ENCODE peak calls at places on chromosome 21, in four cellular contexts. Y, I, S and R are unnamed samples.

GRCh38 chr21:36513430-36513829 is 33.5 kb upstream of the CLDN14 start:
- DNase-seq in S (no peak), I (no peak), Y (no peak), R (no peak)

GRCh38 chr21:33569986-33570385 is 18.5 kb downstream of the DONSON start:
- DNase-seq in Y (no peak), S (no peak), I (no peak), R (no peak)

GRCh38 chr21:36744560-36745231 is 45.8 kb downstream of the SIM2 start:
- DNase-seq in Y (no peak), S (no peak), I (no peak), R (no peak)

GRCh38 chr21:15999741-16000140 is 270.0 kb downstream of the USP25 start:
- DNase-seq in Y (no peak), I (no peak), S (no peak), R (no peak)

GRCh38 chr21:35738342-35738961 is 321.9 kb downstream of the SETD4 start:
- DNase-seq in Y (no peak), S (no peak), I (no peak), R (no peak)

GRCh38 chr21:36207577-36208320 is 51.1 kb downstream of the DOP1B start:
- DNase-seq in S (no peak), Y (no peak), I (no peak), R (no peak)

GRCh38 chr21:36909901-36910561 is 56.4 kb downstream of the HLCS start:
- DNase-seq in I (no peak), Y (no peak), S (peak; percentile 21), R (no peak)

GRCh38 chr21:15751037-15751436 is 21.3 kb downstream of the USP25 start:
- DNase-seq in Y (no peak), S (no peak), I (no peak), R (no peak)

GRCh38 chr21:33976980-33977720 is 61.5 kb upstream of the ATP5PO start:
- DNase-seq in I (peak; percentile 13), S (peak; percentile 8), Y (no peak), R (no peak)

GRCh38 chr21:33360281-33360680 is 35.5 kb downstream of the IFNAR1 start:
- DNase-seq in Y (no peak), I (no peak), S (no peak), R (no peak)

GRCh38 chr21:21279193-21279901 is 281.1 kb downstream of the NCAM2 start:
- DNase-seq in S (no peak), Y (no peak), I (no peak), R (no peak)

DNA sequence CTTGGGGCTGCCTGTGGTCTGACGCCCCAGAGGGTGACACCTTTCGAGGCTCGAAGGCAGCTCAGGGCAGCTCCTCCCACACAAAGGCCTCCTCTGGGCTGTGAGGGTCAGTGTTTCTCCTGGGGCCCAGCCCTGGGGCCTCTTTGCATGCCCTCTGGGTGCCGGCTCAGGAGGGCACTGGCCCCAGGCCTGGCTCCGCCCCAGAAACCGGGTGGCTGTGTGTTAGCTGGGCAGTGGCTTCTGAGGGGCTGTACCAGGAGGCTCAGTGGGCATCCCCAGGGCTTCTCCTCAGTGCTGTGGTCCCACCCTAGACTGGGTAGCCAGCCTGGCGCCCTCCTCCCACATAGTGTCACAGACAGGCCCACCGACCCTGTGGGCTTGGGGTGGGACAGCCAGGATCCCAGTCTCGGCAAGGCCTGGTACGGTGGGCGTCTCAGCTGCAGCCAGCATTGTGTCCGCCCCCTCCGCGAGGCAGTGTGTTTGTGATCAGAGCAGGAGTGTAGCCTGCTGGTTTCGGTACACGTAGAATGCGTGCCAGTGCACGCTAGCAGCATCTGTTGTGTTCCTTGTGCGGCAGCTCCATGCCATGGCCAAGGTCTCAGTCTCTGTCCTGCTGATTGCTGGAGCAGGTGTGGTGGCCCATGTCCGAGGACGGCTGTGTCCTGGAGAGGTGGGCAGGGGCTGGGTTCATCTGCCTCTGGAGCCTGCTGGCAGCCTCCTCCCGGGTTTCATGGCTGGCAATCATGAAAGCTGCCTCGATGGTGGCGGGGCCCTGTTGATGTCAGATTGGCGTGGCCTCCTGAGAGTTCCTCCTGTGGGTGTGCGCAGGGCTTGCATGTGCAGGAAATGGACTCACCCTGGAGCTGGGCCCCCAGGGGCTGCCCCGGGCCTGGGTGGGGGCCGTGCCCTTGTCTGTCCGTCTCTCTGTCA is 28.0 kb downstream of the RRP1 start:
- DNase-seq in Y (no peak), S (no peak), I (no peak), R (no peak)
- TF ChIP-seq CEBPB in Y (no peak), S (no peak), I (no peak), R (no peak)

DNA sequence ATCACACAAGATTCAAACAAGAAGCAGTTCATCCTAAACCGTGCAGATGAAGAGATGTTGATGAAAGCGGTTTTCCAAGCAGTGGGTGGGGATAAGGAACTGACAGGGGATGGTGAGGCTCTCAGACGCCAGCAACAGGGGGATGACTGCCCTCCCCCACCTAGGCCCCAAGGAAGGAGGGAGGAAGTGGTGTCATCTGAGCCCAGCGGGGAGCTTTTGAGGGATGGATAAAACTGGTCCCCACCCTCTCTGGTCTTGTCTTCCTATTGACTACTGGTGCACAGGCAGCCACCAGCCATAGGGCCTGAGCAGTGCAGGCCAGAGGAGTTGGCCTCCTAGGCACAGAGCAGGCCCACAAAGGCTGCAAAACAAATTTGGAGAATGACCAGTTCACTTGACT is 175.5 kb downstream of the HUNK start:
- DNase-seq in I (no peak), Y (no peak), S (no peak), R (no peak)
- TF ChIP-seq CBX5 in I (no peak), Y (no peak), S (no peak), R (no peak)

DNA sequence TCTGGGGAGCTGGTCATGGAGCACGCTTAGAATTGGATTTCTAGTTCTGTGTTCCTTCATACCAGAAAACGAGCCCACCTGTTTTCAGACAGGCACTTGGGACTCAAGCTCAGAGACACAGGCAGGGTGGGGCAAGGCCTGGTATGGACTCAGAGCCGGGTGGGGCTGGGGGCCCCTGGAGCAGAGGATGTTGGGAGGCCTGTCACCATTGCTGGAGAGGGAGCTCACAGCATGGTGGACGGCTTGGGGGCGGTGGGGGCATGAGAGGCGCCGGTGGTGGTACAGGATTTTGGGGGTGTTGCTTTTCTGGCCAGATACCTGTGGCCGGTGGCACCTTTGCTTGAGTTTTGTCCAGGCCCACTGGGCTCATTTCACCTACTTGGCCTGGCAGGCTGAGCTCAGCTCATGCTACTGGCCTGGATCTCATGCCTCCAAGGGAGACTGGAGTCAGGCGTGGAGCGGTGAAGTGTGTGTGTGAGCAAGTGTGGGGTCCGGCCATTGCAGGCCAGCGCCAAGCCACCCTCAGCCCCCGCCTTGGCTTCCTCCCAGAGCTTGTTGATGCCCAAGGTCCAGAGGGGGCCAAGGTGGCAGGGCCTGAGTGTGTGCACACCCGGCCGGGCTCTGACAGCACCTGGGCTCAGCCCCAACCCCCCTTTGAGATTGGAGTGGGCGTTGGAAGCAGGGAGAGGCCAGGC is 8.7 kb downstream of the SLX9 start:
- DNase-seq in Y (no peak), I (no peak), S (no peak), R (no peak)
- TF ChIP-seq CEBPB in Y (no peak), I (no peak), S (no peak), R (no peak)

GRCh38 chr21:39216290-39216689 is 33.0 kb upstream of the PSMG1 start:
- DNase-seq in I (no peak), Y (no peak), S (no peak), R (no peak)
- TF ChIP-seq CBX5 in I (no peak), Y (no peak), S (no peak), R (no peak)

DNA sequence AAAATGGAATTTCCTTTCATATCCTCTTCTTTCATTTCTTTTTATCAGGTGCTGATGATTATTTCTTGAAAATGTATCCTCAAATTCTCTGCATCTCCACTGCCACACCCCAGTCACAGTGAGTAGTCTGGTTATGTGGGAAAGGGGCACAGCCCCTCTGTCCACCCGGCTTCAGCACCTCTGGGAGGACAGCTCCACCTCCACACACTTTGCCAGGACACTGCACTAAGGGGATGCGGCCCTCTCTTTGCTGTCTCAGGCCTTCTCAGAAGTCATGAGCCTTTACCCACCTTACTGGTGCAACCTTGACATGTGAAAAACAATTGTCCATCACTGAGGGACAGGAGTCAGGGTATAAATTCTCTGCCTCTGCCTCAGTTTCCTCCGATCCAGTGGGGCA is 433.1 kb downstream of the PCP4 start:
- DNase-seq in S (no peak), I (no peak), Y (no peak), R (no peak)
- TF ChIP-seq CEBPB in S (no peak), I (no peak), Y (no peak), R (no peak)

DNA sequence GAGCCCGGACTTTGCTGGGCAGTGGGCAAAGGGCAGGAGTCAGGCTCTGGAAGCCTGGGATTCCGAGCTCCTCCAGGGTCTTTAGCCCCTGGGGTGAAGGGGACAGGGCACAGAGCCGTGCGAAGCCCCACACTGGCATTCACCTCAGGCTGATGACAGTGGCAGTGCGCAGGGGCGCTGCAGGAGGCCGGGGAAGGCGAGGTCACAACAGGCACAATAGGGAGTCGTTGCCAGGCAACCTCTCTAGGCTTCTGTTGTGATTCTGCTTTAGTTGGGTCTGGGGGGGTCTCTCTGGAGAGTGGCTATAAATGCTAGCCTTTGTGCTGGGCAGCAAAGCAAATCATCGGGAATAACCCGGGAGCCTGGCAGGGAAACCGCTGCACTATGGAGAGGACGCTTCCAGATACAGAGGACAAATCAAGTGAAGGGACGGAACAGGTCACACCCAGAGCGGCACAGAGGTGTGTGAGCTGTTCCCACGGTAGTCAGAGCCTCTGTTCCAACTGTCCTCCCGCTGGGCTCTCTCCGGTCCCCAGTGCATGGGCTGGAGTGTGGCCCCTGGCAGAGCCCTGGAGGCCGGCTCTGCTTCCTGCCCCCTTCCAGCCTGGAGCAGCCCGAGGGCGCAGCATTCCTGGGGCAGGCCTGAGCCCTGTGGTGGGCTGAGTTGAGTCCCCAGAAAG is 11.7 kb upstream of the ZBTB21 start:
- DNase-seq in I (peak; percentile 66), Y (no peak), S (no peak), R (no peak)
- TF ChIP-seq CBX5 in I (no peak), Y (no peak), S (no peak), R (no peak)

DNA sequence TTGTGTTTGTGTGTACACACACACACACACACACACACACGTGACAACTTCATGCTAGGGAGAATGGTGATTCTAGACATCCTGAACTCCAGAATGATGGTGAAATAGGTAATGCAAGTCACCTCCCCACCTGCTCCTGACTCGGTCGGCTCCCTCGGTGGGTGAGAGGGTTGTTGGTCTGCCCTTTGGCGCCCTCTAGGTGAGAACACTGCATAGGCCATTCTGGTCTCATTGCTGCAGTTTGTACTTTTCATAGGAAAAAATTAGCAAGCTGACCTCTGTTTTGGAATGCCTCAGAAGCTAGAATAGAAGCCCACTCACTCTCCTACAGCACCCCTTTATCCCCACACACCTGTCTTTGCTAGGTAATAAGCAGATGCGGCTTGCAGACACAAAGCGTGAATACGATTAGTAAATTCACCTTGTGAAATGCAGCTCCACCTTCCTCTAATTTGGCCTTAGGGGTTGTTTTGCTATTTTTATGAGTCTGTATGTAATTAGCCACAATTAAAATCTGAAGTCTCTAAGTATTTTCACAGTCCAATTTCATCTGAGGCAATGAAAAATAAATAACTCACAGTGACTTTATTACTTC is 130.0 kb upstream of the KCNJ15 start:
- DNase-seq in Y (no peak), S (peak; percentile 35), I (peak; percentile 84), R (peak; percentile 86)
- TF ChIP-seq CEBPB in Y (no peak), S (no peak), I (peak; percentile 26), R (peak; percentile 30)

GRCh38 chr21:39979321-39979720 is 112.1 kb downstream of the PCP4 start:
- DNase-seq in S (no peak), I (no peak), Y (no peak), R (no peak)

GRCh38 chr21:39972471-39972870 is 105.2 kb downstream of the PCP4 start:
- DNase-seq in S (no peak), I (no peak), Y (no peak), R (no peak)

GRCh38 chr21:39972976-39973375 is 105.7 kb downstream of the PCP4 start:
- DNase-seq in Y (no peak), I (no peak), S (no peak), R (no peak)

GRCh38 chr21:39971961-39972360 is 104.7 kb downstream of the PCP4 start:
- DNase-seq in Y (no peak), S (peak; percentile 0), I (no peak), R (no peak)

GRCh38 chr21:39976805-39977204 is 109.6 kb downstream of the PCP4 start:
- DNase-seq in Y (no peak), S (no peak), I (no peak), R (no peak)
- TF ChIP-seq CBX5 in Y (no peak), S (no peak), I (no peak), R (no peak)